ENCODE peak calls at places on chromosome 2, in four cellular contexts. F is HepG2, W is GM12878, V is SK-N-SH. Z is an unnamed sample.
A peak's percentile ranks its signal among the peaks of the same experiment; 100 is the strongest.

GRCh38 chr2:18690342-18690741 is 101.0 kb upstream of the NT5C1B start:
- DNase-seq in V (peak; percentile 27), W (no peak), F (no peak), Z (peak; percentile 47)

GRCh38 chr2:138922973-138923563 is 142.9 kb upstream of the NXPH2 start:
- DNase-seq in F (peak; percentile 40), W (no peak), V (peak; percentile 11), Z (no peak)

GRCh38 chr2:20097889-20098714 is 46.7 kb upstream of the LAPTM4A start:
- DNase-seq in F (peak; percentile 82), V (peak; percentile 94), W (peak; percentile 49), Z (peak; percentile 91)

GRCh38 chr2:113768770-113769169 is 12.3 kb upstream of the SLC35F5 start:
- DNase-seq in V (no peak), W (no peak), F (no peak), Z (no peak)

GRCh38 chr2:112680666-112681101 is 34.9 kb downstream of the SLC20A1 start:
- DNase-seq in F (no peak), W (no peak), V (no peak), Z (no peak)

GRCh38 chr2:37869756-37870155 is 55.3 kb upstream of the RMDN2 start:
- DNase-seq in V (no peak), F (no peak), W (no peak), Z (no peak)

GRCh38 chr2:52934354-52934898 is 833.2 kb upstream of the CHAC2 start:
- DNase-seq in V (no peak), W (peak; percentile 46), F (peak; percentile 2), Z (no peak)

GRCh38 chr2:40098786-40099470 is 319.9 kb upstream of the THUMPD2 start:
- DNase-seq in W (no peak), F (no peak), V (no peak), Z (no peak)

GRCh38 chr2:180542510-180542909 is 437.9 kb upstream of the UBE2E3 start:
- DNase-seq in W (no peak), V (no peak), F (no peak), Z (no peak)

GRCh38 chr2:15939854-15940660 is at the start of gene MYCN:
- DNase-seq in W (no peak), V (peak; percentile 89), F (peak; percentile 41), Z (peak; percentile 89)

GRCh38 chr2:179446475-179447141 is 182.0 kb upstream of the SESTD1 start:
- DNase-seq in V (no peak), F (no peak), W (no peak), Z (no peak)

GRCh38 chr2:226137201-226137811 is 662.3 kb downstream of the IRS1 start:
- DNase-seq in F (peak; percentile 65), V (no peak), W (no peak), Z (no peak)

GRCh38 chr2:159785195-159785594 is 12.8 kb downstream of the CD302 start:
- DNase-seq in F (no peak), V (no peak), W (no peak), Z (no peak)

GRCh38 chr2:23537991-23538390 is 153.0 kb downstream of the KLHL29 start:
- DNase-seq in V (no peak), F (no peak), W (no peak), Z (no peak)

GRCh38 chr2:235555356-235555755 is 61.5 kb downstream of the AGAP1 start:
- DNase-seq in V (no peak), W (no peak), F (no peak), Z (no peak)

GRCh38 chr2:196453613-196454047 is 185.9 kb upstream of the CCDC150 start:
- DNase-seq in W (peak; percentile 72), F (peak; percentile 52), V (peak; percentile 34), Z (no peak)

GRCh38 chr2:5070257-5070656 is 621.9 kb upstream of the SOX11 start:
- DNase-seq in V (no peak), W (no peak), F (no peak), Z (no peak)

GRCh38 chr2:424306-425172 is 136.6 kb upstream of the ALKAL2 start:
- DNase-seq in F (no peak), V (no peak), W (no peak), Z (peak; percentile 23)

GRCh38 chr2:202278944-202279343 is 13.4 kb downstream of the NOP58 start:
- DNase-seq in F (peak; percentile 48), W (no peak), V (peak; percentile 53), Z (no peak)

GRCh38 chr2:160194946-160195345 is 5.1 kb downstream of the ITGB6 start:
- DNase-seq in V (no peak), F (no peak), W (no peak), Z (no peak)

GRCh38 chr2:190879474-190880373 is 897 bp upstream of the GLS start:
- DNase-seq in F (no peak), V (no peak), W (no peak), Z (no peak)

GRCh38 chr2:204753841-204754240 is 208.6 kb downstream of the PARD3B start:
- DNase-seq in V (no peak), F (no peak), W (no peak), Z (no peak)

GRCh38 chr2:159968282-159968900 is 94.0 kb downstream of the PLA2R1 start:
- DNase-seq in W (no peak), V (peak; percentile 39), F (peak; percentile 31), Z (no peak)

GRCh38 chr2:9737053-9737875 is 106.0 kb upstream of the TAF1B start:
- DNase-seq in W (no peak), F (peak; percentile 37), V (peak; percentile 66), Z (no peak)

GRCh38 chr2:199019898-199020507 is 437.7 kb downstream of the SATB2 start:
- DNase-seq in F (peak; percentile 13), W (no peak), V (peak; percentile 3), Z (no peak)

GRCh38 chr2:216694201-216694825 is 1.0 kb downstream of the IGFBP5 start:
- DNase-seq in W (no peak), F (no peak), V (peak; percentile 68), Z (peak; percentile 80)

GRCh38 chr2:14015113-14015512 is 617.4 kb upstream of the LRATD1 start:
- DNase-seq in V (no peak), F (no peak), W (no peak), Z (no peak)

GRCh38 chr2:9440058-9440727 is 16.7 kb downstream of the CPSF3 start:
- DNase-seq in V (no peak), F (no peak), W (no peak), Z (no peak)

GRCh38 chr2:213216461-213216860 is 65.0 kb upstream of the IKZF2 start:
- DNase-seq in V (no peak), F (no peak), W (no peak), Z (no peak)

GRCh38 chr2:60472026-60472425 is 81.4 kb downstream of the BCL11A start:
- DNase-seq in W (no peak), V (no peak), F (no peak), Z (no peak)

GRCh38 chr2:60474301-60474700 is 79.2 kb downstream of the BCL11A start:
- DNase-seq in V (no peak), W (no peak), F (no peak), Z (no peak)

GRCh38 chr2:60470340-60470739 is 83.1 kb downstream of the BCL11A start:
- DNase-seq in F (no peak), W (no peak), V (no peak), Z (no peak)

GRCh38 chr2:60475311-60475830 is 78.1 kb downstream of the BCL11A start:
- DNase-seq in F (no peak), W (no peak), V (no peak), Z (no peak)

DNA sequence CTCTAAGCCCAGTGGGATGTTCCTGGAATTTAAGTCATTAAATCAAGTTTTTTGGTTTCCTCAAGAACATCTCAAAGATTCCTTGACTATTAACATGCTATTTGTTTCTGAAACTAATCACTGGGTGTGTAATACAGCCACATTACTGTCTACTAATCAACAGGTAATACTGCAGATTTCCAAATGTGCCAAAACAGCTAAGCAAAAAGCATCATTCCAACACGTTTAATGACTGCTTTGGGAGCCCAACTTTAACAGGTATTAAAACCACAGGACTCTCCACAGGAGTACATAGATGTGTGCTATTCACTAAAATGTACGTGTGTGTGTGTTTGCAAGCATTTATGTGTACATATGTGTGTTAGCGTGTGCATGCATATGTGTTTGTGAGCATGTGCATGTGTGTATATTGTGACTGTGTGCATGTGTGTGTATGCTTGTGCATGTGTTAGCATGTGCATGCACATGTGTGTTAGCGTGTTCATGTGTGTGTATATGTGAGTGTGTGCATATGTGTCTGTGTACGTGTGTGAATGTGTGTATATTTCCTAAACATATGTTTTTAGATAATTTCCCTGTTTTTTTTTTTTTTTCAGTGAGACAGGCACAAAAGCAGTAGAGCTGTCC is 80.7 kb downstream of the BCL11A start:
- DNase-seq in W (no peak), V (no peak), F (no peak), Z (no peak)
- H3K4me1 ChIP-seq in W (peaks cover 6% of the 10 kb centered on the region), V (no peaks in the 10 kb centered on the region), F (peaks cover 7% of the 10 kb centered on the region), Z (peaks cover 55% of the 10 kb centered on the region)

GRCh38 chr2:189327879-189328351 is 113.4 kb upstream of the WDR75 start:
- DNase-seq in V (no peak), W (no peak), F (no peak), Z (no peak)
- TF ChIP-seq RFX5 in V (no peak), W (no peak), F (no peak), Z (no peak)

GRCh38 chr2:164821338-164821737 is 20.3 kb downstream of the COBLL1 start:
- DNase-seq in F (no peak), V (no peak), W (no peak), Z (no peak)

GRCh38 chr2:164826293-164827243 is 15.1 kb downstream of the COBLL1 start:
- DNase-seq in V (peak; percentile 71), W (no peak), F (peak; percentile 81), Z (no peak)

GRCh38 chr2:164823126-164823525 is 18.5 kb downstream of the COBLL1 start:
- DNase-seq in V (no peak), F (no peak), W (no peak), Z (no peak)

GRCh38 chr2:164824865-164825264 is 16.8 kb downstream of the COBLL1 start:
- DNase-seq in F (no peak), W (no peak), V (peak; percentile 28), Z (no peak)
- TF ChIP-seq TCF12 in F (no peak), W (no peak), V (peak; percentile 86), Z (no peak)

GRCh38 chr2:62662548-62662947 is 43.0 kb upstream of the EHBP1 start:
- DNase-seq in V (no peak), W (peak; percentile 5), F (no peak), Z (no peak)
- H3K4me1 ChIP-seq in V (peaks cover 26% of the 10 kb centered on the region), W (peaks cover 34% of the 10 kb centered on the region), F (peaks cover 62% of the 10 kb centered on the region), Z (peaks cover 5% of the 10 kb centered on the region)

GRCh38 chr2:144629937-144630336 is 110.0 kb upstream of the ZEB2 start:
- DNase-seq in V (no peak), W (no peak), F (no peak), Z (no peak)
- TF ChIP-seq RFX5 in V (no peak), W (no peak), F (no peak), Z (no peak)

GRCh38 chr2:227154976-227155375 is 9.0 kb downstream of the COL4A4 start:
- DNase-seq in W (no peak), F (no peak), V (no peak), Z (no peak)
- TF ChIP-seq TCF12 in W (no peak), F (no peak), V (no peak), Z (no peak)

GRCh38 chr2:181944914-181945291 is 40.8 kb upstream of the PPP1R1C start:
- DNase-seq in V (no peak), W (no peak), F (no peak), Z (no peak)
- H3K4me1 ChIP-seq in V (no peaks in the 10 kb centered on the region), W (no peaks in the 10 kb centered on the region), F (peaks cover 45% of the 10 kb centered on the region), Z (no peaks in the 10 kb centered on the region)

DNA sequence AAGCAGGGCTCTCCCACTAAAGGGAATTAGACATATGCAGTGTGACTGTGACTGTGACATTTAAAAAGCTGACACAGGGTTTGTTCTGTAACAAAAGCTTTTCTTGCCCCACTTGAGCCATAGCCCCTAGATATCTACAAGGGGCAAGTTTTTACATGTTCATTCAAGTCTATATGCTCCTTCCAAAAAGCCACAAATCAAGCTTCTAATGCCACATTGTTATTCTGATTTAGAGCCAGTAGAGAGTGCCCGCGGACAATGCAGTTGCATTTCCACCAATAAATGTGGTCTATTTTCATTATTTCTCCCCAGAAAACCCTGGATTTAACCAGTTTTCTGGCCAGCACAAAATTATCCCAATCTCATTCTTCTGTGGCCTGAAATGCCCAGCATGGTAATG is 9.9 kb downstream of the ARHGAP25 start:
- DNase-seq in F (no peak), V (no peak), W (no peak), Z (peak; percentile 26)
- TF ChIP-seq RFX5 in F (no peak), V (no peak), W (no peak), Z (no peak)

Z was measured in H1.